ENCODE peak calls at places on chromosomes 13 and 19, in five cellular contexts. V is sigmoid colon, U is upper lobe of right lung, Q is fibroblast of lung, G is left ventricle myocardium inferior. I is an unnamed sample.

GRCh38 chr19:8302734-8303133 is 5.4 kb downstream of the CD320 start:
- DNase-seq in U (peak), V (no peak), G (no peak), Q (no peak), I (no peak)

GRCh38 chr13:103282571-103283450 is 216.6 kb upstream of the SLC10A2 start:
- DNase-seq in Q (peak), G (no peak), V (no peak), U (no peak), I (peak)

GRCh38 chr13:43953370-43953769 is 73.7 kb downstream of the LACC1 start:
- DNase-seq in Q (no peak), G (no peak), U (no peak), V (no peak), I (peak)

GRCh38 chr13:95676100-95676774 is 702 bp upstream of the DNAJC3 start:
- DNase-seq in Q (peak), G (no peak), V (no peak), U (peak), I (peak)

GRCh38 chr19:38634757-38635482 is 12.5 kb upstream of the ACTN4 start:
- DNase-seq in Q (peak), V (peak), G (peak), U (peak), I (peak)

GRCh38 chr19:5667751-5668271 is 12.5 kb downstream of the MICOS13 start:
- DNase-seq in G (no peak), Q (no peak), U (no peak), V (no peak), I (no peak)

GRCh38 chr19:37227996-37228395 is 10.0 kb downstream of the ZNF383 start:
- DNase-seq in G (no peak), V (no peak), Q (no peak), U (no peak), I (peak)

GRCh38 chr13:100088648-100089601 is at the start of gene PCCA:
- DNase-seq in U (peak), V (peak), G (peak), Q (peak), I (peak)

GRCh38 chr19:2271516-2272103 is 10.4 kb downstream of the PEAK3 start:
- DNase-seq in G (no peak), V (no peak), Q (peak), U (peak), I (peak)

GRCh38 chr13:53946500-53946899 is 917.9 kb downstream of the OLFM4 start:
- DNase-seq in G (no peak), U (no peak), Q (no peak), V (no peak), I (no peak)

GRCh38 chr13:68199271-68199670 is 969.1 kb upstream of the PCDH9 start:
- DNase-seq in U (no peak), Q (no peak), G (no peak), V (no peak), I (peak)

GRCh38 chr19:18869781-18870530 is 26.0 kb downstream of the CERS1 start:
- DNase-seq in G (no peak), Q (no peak), U (no peak), V (no peak), I (no peak)

GRCh38 chr19:6753178-6754031 is 13.8 kb downstream of the SH2D3A start:
- DNase-seq in G (peak), V (peak), U (peak), Q (peak), I (peak)

GRCh38 chr13:70034280-70034679 is 73.3 kb upstream of the ATXN8OS start:
- DNase-seq in V (no peak), Q (no peak), G (no peak), U (no peak), I (no peak)

GRCh38 chr19:575527-576506 is 3.4 kb downstream of the BSG start:
- DNase-seq in Q (peak), G (peak), U (no peak), V (peak), I (peak)

GRCh38 chr19:5790573-5791520 is at the start of gene DUS3L:
- DNase-seq in U (peak), V (peak), G (peak), Q (peak), I (peak)

GRCh38 chr19:47539747-47540311 is 25.0 kb upstream of the NAPA start:
- DNase-seq in V (no peak), G (no peak), U (no peak), Q (no peak), I (no peak)

GRCh38 chr19:33402421-33403220 is 29.1 kb downstream of the CEBPG start:
- DNase-seq in V (peak), U (peak), Q (no peak), G (no peak), I (peak)

GRCh38 chr13:41546372-41547252 is 89.3 kb downstream of the RGCC start:
- DNase-seq in G (no peak), Q (peak), V (no peak), U (no peak), I (peak)

GRCh38 chr19:34231439-34231838 is 22.9 kb upstream of the GARRE1 start:
- DNase-seq in V (no peak), G (no peak), Q (no peak), U (no peak), I (no peak)

GRCh38 chr19:42066075-42066754 is 3.8 kb downstream of the GRIK5 start:
- DNase-seq in G (no peak), V (no peak), Q (peak), U (no peak), I (peak)

GRCh38 chr19:45576682-45577081 is 7.9 kb downstream of the OPA3 start:
- DNase-seq in U (no peak), G (no peak), Q (no peak), V (no peak), I (no peak)

DNA sequence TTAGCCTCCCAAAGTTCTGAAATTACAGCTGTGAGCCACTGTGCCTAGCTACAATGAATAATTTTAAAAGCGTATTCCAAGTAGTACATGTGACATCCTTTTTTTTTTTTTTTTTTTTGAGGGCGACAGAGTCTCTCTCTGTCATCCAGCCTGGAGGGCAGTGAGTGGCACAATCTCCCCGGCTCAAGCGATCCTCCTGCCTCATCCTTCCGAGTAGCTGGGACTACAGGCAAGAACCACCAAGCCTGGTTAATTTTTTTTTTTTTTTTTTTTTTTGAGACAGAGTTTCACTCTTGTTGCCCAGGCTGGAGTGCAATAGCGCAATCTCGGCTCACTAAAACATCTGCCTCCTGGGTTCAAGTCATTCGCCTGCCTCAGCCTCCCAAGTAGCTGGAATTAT is 3.8 kb upstream of the PRR12 start:
- DNase-seq in U (no peak), V (no peak), Q (no peak), G (no peak), I (no peak)
- H3K4me3 ChIP-seq in U (no peak), V (no peak), Q (no peak), G (no peak), I (no peak)

DNA sequence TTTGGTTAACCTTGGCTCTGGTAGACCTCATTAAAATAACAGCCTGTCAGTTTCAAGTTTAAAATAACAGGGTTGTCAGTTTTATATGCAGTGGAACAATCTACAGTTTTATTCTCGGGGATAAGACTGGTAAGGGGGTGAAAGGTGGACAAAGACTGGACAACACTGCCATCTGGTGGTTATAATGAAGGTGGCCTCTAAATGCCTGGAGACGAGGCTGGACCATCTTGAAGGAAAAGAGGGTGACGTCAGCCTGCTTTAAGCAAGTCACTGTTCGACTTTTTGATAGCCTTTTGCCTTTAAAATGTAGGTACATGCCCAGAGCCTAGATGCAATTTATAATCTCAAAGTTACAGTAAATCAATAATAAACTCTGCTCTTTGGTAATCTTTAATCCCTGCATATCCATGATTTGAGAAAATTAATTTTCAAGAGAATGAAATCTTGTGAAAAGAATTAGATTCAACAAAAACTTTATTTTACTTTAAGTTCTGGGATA is 117.0 kb downstream of the DCT start:
- DNase-seq in U (no peak), G (no peak), Q (peak), V (peak), I (peak)
- TF ChIP-seq CTCF in U (peak), G (peak), Q (peak), V (peak), I (peak)

GRCh38 chr19:14317157-14317556 is 64.1 kb upstream of the ADGRE5 start:
- DNase-seq in G (no peak), Q (no peak), U (no peak), V (no peak), I (no peak)
- H3K4me3 ChIP-seq in G (no peak), Q (no peak), U (no peak), V (no peak), I (no peak)

DNA sequence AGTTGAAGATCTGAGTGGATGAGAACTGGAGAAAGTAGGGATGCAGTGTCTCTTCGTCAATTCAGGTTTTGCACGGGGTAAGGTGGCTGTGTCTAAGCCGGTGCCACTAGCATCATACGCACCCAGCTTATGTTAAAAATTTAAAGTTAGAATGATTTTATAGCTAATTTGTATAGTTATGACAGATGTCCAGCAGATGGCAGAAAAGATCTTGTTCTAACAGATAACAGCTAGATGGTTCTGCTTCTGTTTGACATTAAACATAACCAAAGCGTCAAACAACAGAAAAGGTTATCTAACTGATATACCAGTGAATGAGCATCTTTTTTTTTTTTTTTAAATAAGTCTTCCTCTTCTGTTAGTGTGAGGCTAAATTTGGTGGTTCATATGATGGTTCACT is 18.8 kb upstream of the EDDM13 start:
- DNase-seq in G (no peak), Q (peak), V (no peak), U (no peak), I (peak)
- TF ChIP-seq CTCF in G (peak), Q (no peak), V (peak), U (peak), I (peak)

DNA sequence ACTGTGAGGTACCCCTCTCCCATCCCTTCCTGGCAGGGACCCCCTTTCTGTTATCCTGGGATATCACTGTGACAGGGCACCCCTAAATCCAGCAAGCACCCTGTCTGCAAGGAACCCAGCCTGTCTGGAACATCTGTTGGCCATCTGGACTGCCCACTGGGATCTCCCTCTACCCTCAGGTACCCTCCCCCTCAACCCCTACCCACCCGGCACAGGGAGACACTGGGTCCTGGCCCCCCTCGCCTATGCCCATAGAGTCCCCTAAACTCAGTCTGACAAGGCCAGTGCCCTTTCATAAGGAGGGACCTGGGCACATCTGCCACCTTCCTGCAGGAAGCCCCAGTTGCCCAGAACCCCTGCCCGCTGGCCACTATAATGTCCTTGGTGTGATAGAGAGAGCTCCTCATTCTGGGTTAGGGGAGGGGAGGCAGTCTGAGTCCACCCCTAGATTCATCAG is 2.8 kb upstream of the SLC27A5 start:
- DNase-seq in V (no peak), Q (no peak), U (no peak), G (no peak), I (no peak)
- H3K4me3 ChIP-seq in V (peak), Q (peak), U (peak), G (peak), I (peak)

GRCh38 chr13:39929583-39929982 is 274.1 kb downstream of the COG6 start:
- DNase-seq in Q (no peak), G (no peak), V (no peak), U (no peak), I (no peak)
- TF ChIP-seq CTCF in Q (no peak), G (no peak), V (no peak), U (no peak), I (no peak)

DNA sequence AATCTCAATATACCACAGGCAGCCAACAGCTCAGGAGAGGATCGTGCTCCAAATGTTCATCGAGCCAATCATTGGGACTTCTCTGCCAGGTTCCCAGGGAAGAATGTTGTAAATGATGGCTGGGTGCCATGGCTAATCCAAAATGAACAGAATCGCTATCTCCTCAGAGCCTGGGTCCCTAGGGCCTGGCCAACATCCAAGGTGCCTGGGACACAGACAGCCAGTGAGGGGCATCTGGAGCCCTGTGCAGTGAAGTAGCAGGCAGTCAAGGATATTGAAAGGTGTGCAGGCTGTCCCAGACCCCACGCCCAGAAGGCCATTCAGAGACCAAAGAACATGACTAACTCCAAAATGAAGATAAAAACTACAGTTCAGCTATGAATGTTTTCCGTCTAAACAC is 37.7 kb downstream of the BRD4 start:
- DNase-seq in U (no peak), V (no peak), G (peak), Q (no peak), I (no peak)
- H3K4me3 ChIP-seq in U (no peak), V (no peak), G (peak), Q (no peak), I (no peak)

GRCh38 chr13:64817721-64818120 is 2412.4 kb downstream of the PCDH9 start:
- DNase-seq in Q (peak), U (no peak), G (no peak), V (no peak), I (peak)

GRCh38 chr13:64819081-64819480 is 2411.1 kb downstream of the PCDH9 start:
- DNase-seq in U (no peak), Q (peak), V (no peak), G (no peak), I (peak)
- TF ChIP-seq CTCF in U (no peak), Q (no peak), V (no peak), G (no peak), I (no peak)